ENCODE peak calls at places on chromosomes 16 and 17, in ten cellular contexts. P, A, F, B, Y, W, K, I, M and J are unnamed samples.

GRCh38 chr16:4200000-4200780 is 41.7 kb downstream of the SRL start:
- DNase-seq in P (peak; percentile 60), A (peak; percentile 84), F (peak; percentile 61), B (peak; percentile 60), Y (peak; percentile 72), W (peak; percentile 69), K (peak; percentile 72), I (peak; percentile 65), M (peak; percentile 54), J (peak; percentile 58)

GRCh38 chr16:89505204-89506112 is 2.7 kb upstream of the SPG7 start:
- DNase-seq in P (peak; percentile 99), A (peak; percentile 93), F (peak; percentile 88), B (peak; percentile 93), Y (peak; percentile 95), W (peak; percentile 90), K (peak; percentile 96), I (peak; percentile 89), M (peak; percentile 95), J (peak; percentile 89)

GRCh38 chr16:27547134-27547533 is 2.6 kb downstream of the GTF3C1 start:
- DNase-seq in P (peak; percentile 87), A (no peak), F (no peak), B (peak; percentile 79), Y (peak; percentile 72), W (peak; percentile 15), K (no peak), I (peak; percentile 66), M (no peak), J (no peak)

GRCh38 chr16:58234831-58235595 is 37.1 kb upstream of the CSNK2A2 start:
- DNase-seq in P (no peak), A (no peak), F (no peak), B (no peak), Y (no peak), W (no peak), K (no peak), I (no peak), M (no peak), J (no peak)

GRCh38 chr17:44536090-44536960 is 21.0 kb upstream of the FZD2 start:
- DNase-seq in P (no peak), A (no peak), F (no peak), B (no peak), Y (peak; percentile 82), W (no peak), K (no peak), I (no peak), M (no peak), J (no peak)

GRCh38 chr16:27677300-27677699 is 127.4 kb downstream of the KATNIP start:
- DNase-seq in P (no peak), A (no peak), F (no peak), B (peak; percentile 59), Y (no peak), W (no peak), K (peak; percentile 26), I (peak; percentile 34), M (no peak), J (no peak)

GRCh38 chr17:81096741-81097133 is 61.8 kb downstream of the BAIAP2 start:
- DNase-seq in P (peak; percentile 17), A (no peak), F (no peak), B (no peak), Y (peak; percentile 13), W (no peak), K (no peak), I (no peak), M (no peak), J (no peak)

GRCh38 chr17:79530361-79531105 is 80.3 kb downstream of the RBFOX3 start:
- DNase-seq in P (no peak), A (no peak), F (no peak), B (no peak), Y (no peak), W (no peak), K (no peak), I (no peak), M (no peak), J (no peak)

GRCh38 chr16:1429026-1429425 is 1.9 kb upstream of the PERCC1 start:
- DNase-seq in P (no peak), A (no peak), F (no peak), B (no peak), Y (no peak), W (no peak), K (no peak), I (no peak), M (no peak), J (no peak)

GRCh38 chr16:65070831-65071230 is 51.0 kb downstream of the CDH11 start:
- DNase-seq in P (peak; percentile 100), A (peak; percentile 85), F (peak; percentile 58), B (peak; percentile 99), Y (peak; percentile 95), W (peak; percentile 90), K (peak; percentile 87), I (peak; percentile 95), M (peak; percentile 60), J (peak; percentile 49)

GRCh38 chr17:57767561-57767960 is 22.5 kb upstream of the CCDC182 start:
- DNase-seq in P (no peak), A (no peak), F (no peak), B (no peak), Y (no peak), W (no peak), K (no peak), I (no peak), M (no peak), J (no peak)

GRCh38 chr17:82876602-82877391 is 37.0 kb upstream of the ZNF750 start:
- DNase-seq in P (peak; percentile 87), A (peak; percentile 87), F (peak; percentile 78), B (peak; percentile 78), Y (peak; percentile 79), W (peak; percentile 55), K (no peak), I (peak; percentile 84), M (peak; percentile 64), J (peak; percentile 82)

GRCh38 chr17:67746704-67747571 is 29.2 kb downstream of the NOL11 start:
- DNase-seq in P (no peak), A (no peak), F (no peak), B (no peak), Y (no peak), W (no peak), K (no peak), I (no peak), M (no peak), J (no peak)

GRCh38 chr17:44541884-44542581 is 15.3 kb upstream of the FZD2 start:
- DNase-seq in P (no peak), A (no peak), F (no peak), B (no peak), Y (no peak), W (no peak), K (no peak), I (no peak), M (no peak), J (no peak)

GRCh38 chr16:84543931-84544776 is 39.7 kb upstream of the MEAK7 start:
- DNase-seq in P (peak; percentile 31), A (no peak), F (no peak), B (peak; percentile 28), Y (no peak), W (no peak), K (no peak), I (no peak), M (no peak), J (no peak)

GRCh38 chr17:80855968-80856862 is 135.4 kb upstream of the CHMP6 start:
- DNase-seq in P (peak; percentile 99), A (peak; percentile 92), F (no peak), B (peak; percentile 100), Y (peak; percentile 89), W (peak; percentile 98), K (peak; percentile 93), I (peak; percentile 98), M (no peak), J (no peak)

GRCh38 chr17:65191805-65192740 is 54.9 kb downstream of the RGS9 start:
- DNase-seq in P (peak; percentile 54), A (no peak), F (no peak), B (peak; percentile 78), Y (peak; percentile 56), W (peak; percentile 90), K (peak; percentile 33), I (peak; percentile 48), M (no peak), J (no peak)

GRCh38 chr16:19008245-19008644 is 24.5 kb downstream of the TMC7 start:
- DNase-seq in P (peak; percentile 85), A (no peak), F (no peak), B (peak; percentile 87), Y (peak; percentile 76), W (peak; percentile 50), K (no peak), I (peak; percentile 95), M (no peak), J (no peak)

GRCh38 chr16:80954985-80955384 is 51.7 kb downstream of the CMC2 start:
- DNase-seq in P (no peak), A (no peak), F (no peak), B (no peak), Y (no peak), W (no peak), K (no peak), I (no peak), M (no peak), J (no peak)
- H3K4me3 ChIP-seq in P (no peak overlapping the region), A (no peak overlapping the region), F (no peak overlapping the region), B (no peak overlapping the region), Y (no peak overlapping the region), W (no peak overlapping the region), K (no peak overlapping the region), I (no peak overlapping the region), M (no peak overlapping the region), J (no peak overlapping the region)

GRCh38 chr17:16997514-16998429 is 25.9 kb upstream of the TNFRSF13B start:
- DNase-seq in P (peak; percentile 52), A (peak; percentile 43), F (no peak), B (no peak), Y (no peak), W (peak; percentile 28), K (peak; percentile 80), I (peak; percentile 34), M (no peak), J (no peak)
- TF ChIP-seq CTCF in P (peak; percentile 67), A (no peak), F (no peak), B (no peak), Y (no peak), W (peak; percentile 58), K (peak; percentile 73), I (peak; percentile 65), M (no peak), J (peak; percentile 18)

DNA sequence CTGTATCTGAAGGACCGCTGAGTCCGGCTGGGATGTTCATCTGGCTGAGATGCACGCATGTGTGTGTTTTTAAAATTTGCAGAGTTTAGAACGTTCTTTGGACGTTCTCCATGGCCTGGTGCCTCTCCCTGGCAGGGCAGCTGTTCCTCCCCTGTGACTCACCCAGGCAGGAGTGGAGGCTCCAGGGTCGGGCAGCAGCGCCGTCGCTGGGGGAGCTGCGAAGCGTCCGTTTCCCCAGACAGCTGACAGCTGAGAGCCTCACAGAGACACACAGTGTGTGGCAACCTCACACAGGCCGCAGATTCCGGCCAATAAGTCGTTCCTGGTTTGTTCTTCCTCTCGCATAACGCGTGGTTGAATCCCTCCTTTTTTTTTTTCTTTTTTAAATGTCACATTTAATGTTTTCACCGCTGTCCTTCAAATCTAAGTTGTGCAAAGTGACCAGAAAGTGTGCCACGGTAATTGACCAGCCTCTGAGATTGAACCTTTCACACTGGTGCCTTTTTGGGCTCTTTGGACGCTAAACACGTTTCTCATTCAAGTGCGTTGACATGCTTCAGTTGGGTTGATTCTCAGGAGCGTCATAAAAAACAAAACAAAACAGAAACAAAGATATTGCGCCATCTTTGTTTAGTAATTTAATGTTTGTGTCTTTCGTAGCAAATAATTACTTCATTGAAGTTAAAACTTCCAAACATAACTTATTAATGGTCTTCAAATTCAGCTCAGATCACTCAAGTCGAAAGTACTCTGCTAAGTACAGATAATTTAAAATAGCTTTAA is 80.4 kb downstream of the OR1D5 start:
- DNase-seq in P (peak; percentile 82), A (peak; percentile 83), F (peak; percentile 79), B (peak; percentile 89), Y (peak; percentile 94), W (no peak), K (peak; percentile 77), I (peak; percentile 87), M (no peak), J (no peak)
- H3K4me3 ChIP-seq in P (no peak overlapping the region), A (no peak overlapping the region), F (peak overlapping the region; percentile 3), B (no peak overlapping the region), Y (no peak overlapping the region), W (no peak overlapping the region), K (no peak overlapping the region), I (no peak overlapping the region), M (no peak overlapping the region), J (no peak overlapping the region)

GRCh38 chr16:68384293-68385255 is 63.7 kb downstream of the SMPD3 start:
- DNase-seq in P (no peak), A (no peak), F (no peak), B (no peak), Y (no peak), W (no peak), K (no peak), I (no peak), M (no peak), J (no peak)
- TF ChIP-seq CTCF in P (no peak), A (no peak), F (no peak), B (no peak), Y (no peak), W (no peak), K (no peak), I (no peak), M (no peak), J (no peak)